ENCODE peak calls at places on chromosomes 5 and 9, in six cellular contexts. C is heart right ventricle; I is GM23338; G is neural progenitor cell; X is CD8-positive, alpha-beta T cell; U is Panc1. Z is an unnamed sample.

GRCh38 chr5:27412379-27412778 is 374.0 kb upstream of the CDH9 start:
- DNase-seq in G (no peak), C (no peak), X (no peak), U (no peak), I (no peak), Z (no peak)

GRCh38 chr5:67149933-67150523 is 46.6 kb downstream of the CD180 start:
- DNase-seq in C (no peak), X (no peak), I (peak; percentile 27), G (no peak), U (no peak), Z (no peak)

GRCh38 chr9:113590991-113591898 is 127.7 kb downstream of the RGS3 start:
- DNase-seq in X (no peak), G (peak; percentile 89), I (peak; percentile 92), U (no peak), C (peak; percentile 85), Z (peak; percentile 89)

GRCh38 chr9:120402741-120403542 is 177.0 kb downstream of the CDK5RAP2 start:
- DNase-seq in U (peak; percentile 13), I (no peak), G (no peak), X (no peak), C (no peak), Z (no peak)

GRCh38 chr5:142725231-142726187 is 39.6 kb upstream of the FGF1 start:
- DNase-seq in G (no peak), U (no peak), I (no peak), C (no peak), X (no peak), Z (no peak)

GRCh38 chr5:122077451-122078115 is 476 bp downstream of the LOX start:
- DNase-seq in U (no peak), I (peak; percentile 70), G (peak; percentile 64), C (peak; percentile 18), X (no peak), Z (no peak)

GRCh38 chr9:12464910-12465512 is 228.2 kb upstream of the TYRP1 start:
- DNase-seq in G (peak; percentile 59), U (no peak), I (peak; percentile 71), X (no peak), C (no peak), Z (no peak)

GRCh38 chr9:120361531-120361930 is 218.4 kb downstream of the CDK5RAP2 start:
- DNase-seq in X (no peak), I (no peak), G (no peak), U (no peak), C (no peak), Z (no peak)

GRCh38 chr5:108930107-108930506 is 182.4 kb downstream of the FER start:
- DNase-seq in G (no peak), X (no peak), I (no peak), U (no peak), C (no peak), Z (no peak)

GRCh38 chr9:129145841-129146292 is 32.2 kb downstream of the IER5L start:
- DNase-seq in U (no peak), I (peak; percentile 84), X (no peak), C (peak; percentile 63), G (peak; percentile 70), Z (no peak)

GRCh38 chr5:148788636-148789035 is 37.8 kb upstream of the ADRB2 start:
- DNase-seq in C (no peak), X (no peak), I (no peak), G (no peak), U (no peak), Z (no peak)

GRCh38 chr9:35510745-35511428 is 21.0 kb downstream of the RUSC2 start:
- DNase-seq in I (no peak), U (no peak), X (no peak), C (peak; percentile 81), G (no peak), Z (peak; percentile 84)

GRCh38 chr9:36189978-36190377 is 743 bp upstream of the CLTA start:
- DNase-seq in C (no peak), I (peak; percentile 53), X (no peak), G (peak; percentile 40), U (no peak), Z (no peak)

GRCh38 chr5:157506981-157507780 is 47.2 kb downstream of the NIPAL4 start:
- DNase-seq in C (peak; percentile 30), I (no peak), X (no peak), G (no peak), U (no peak), Z (peak; percentile 64)

GRCh38 chr9:130199605-130200004 is 27.4 kb downstream of the NCS1 start:
- DNase-seq in U (no peak), X (no peak), G (no peak), I (no peak), C (no peak), Z (no peak)

GRCh38 chr5:55668356-55668755 is 43.8 kb downstream of the SLC38A9 start:
- DNase-seq in X (no peak), G (no peak), U (no peak), I (no peak), C (no peak), Z (no peak)

GRCh38 chr9:113541019-113541900 is 77.7 kb downstream of the RGS3 start:
- DNase-seq in G (peak; percentile 87), X (no peak), C (no peak), U (no peak), I (peak; percentile 80), Z (peak; percentile 19)

GRCh38 chr9:73079326-73079725 is 72.3 kb upstream of the ANXA1 start:
- DNase-seq in C (no peak), X (no peak), U (no peak), G (no peak), I (peak; percentile 49), Z (no peak)

GRCh38 chr9:70112981-70113380 is 69.3 kb downstream of the MAMDC2 start:
- DNase-seq in C (no peak), G (no peak), U (no peak), I (no peak), X (no peak), Z (no peak)

GRCh38 chr5:95759005-95759404 is 27.9 kb downstream of the RHOBTB3 start:
- DNase-seq in X (no peak), C (no peak), I (no peak), G (no peak), U (no peak), Z (no peak)

GRCh38 chr9:114910541-114910940 is 19.9 kb downstream of the TNFSF8 start:
- DNase-seq in I (no peak), G (no peak), C (no peak), U (no peak), X (no peak), Z (no peak)

GRCh38 chr5:80181618-80182211 is 74.1 kb downstream of the SERINC5 start:
- DNase-seq in U (no peak), I (no peak), G (no peak), X (no peak), C (no peak), Z (no peak)

GRCh38 chr9:87675466-87675865 is 50.5 kb upstream of the CTSL start:
- DNase-seq in X (no peak), C (no peak), U (no peak), I (no peak), G (no peak), Z (no peak)

GRCh38 chr5:173721259-173722232 is 105.1 kb upstream of the BOD1 start:
- DNase-seq in G (no peak), U (no peak), X (no peak), C (no peak), I (no peak), Z (no peak)
- TF ChIP-seq CTCF in G (peak; percentile 35), U (no peak), X (no peak), C (no peak), I (peak; percentile 38), Z (no peak)

DNA sequence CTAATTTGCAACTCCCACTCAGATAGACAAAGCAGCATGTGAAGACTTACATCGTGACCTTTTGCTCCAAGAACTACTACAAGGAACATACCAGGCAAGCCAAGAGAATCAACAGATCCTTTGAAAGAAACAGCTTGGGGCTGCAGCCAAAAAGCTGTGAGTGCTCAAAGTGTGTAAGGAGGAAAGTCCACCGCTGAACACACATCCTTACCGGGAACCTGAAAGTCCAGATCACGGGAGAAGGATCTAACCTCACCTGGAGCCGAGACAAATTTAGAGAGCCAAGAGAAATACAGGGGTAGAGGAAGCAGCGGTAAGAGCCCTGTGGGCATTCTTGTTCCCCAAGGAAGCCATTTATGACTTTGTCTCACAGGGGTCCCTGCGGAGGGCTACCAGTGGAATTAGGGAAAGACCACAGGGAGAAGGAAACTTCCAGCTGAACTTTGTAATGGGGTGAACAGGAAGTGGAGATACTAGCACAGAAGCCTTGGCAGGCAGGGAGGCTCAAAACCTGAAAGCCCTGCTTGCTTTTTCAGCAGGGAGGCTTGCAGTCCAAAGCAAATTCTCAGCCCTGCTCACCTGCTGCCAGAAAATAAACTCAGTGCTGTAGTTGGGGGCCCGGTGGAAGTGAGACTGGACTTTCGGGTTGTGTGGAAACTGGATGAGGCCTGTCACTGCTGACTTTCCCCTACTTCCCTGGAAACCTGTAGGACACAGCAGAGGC is 350.2 kb downstream of the DTWD2 start:
- DNase-seq in C (no peak), I (no peak), U (no peak), G (no peak), X (no peak), Z (no peak)
- H3K36me3 ChIP-seq in C (no peaks in the 10 kb centered on the region), I (no peaks in the 10 kb centered on the region), U (no peaks in the 10 kb centered on the region), G (no peaks in the 10 kb centered on the region), X (no peaks in the 10 kb centered on the region), Z (no peaks in the 10 kb centered on the region)

DNA sequence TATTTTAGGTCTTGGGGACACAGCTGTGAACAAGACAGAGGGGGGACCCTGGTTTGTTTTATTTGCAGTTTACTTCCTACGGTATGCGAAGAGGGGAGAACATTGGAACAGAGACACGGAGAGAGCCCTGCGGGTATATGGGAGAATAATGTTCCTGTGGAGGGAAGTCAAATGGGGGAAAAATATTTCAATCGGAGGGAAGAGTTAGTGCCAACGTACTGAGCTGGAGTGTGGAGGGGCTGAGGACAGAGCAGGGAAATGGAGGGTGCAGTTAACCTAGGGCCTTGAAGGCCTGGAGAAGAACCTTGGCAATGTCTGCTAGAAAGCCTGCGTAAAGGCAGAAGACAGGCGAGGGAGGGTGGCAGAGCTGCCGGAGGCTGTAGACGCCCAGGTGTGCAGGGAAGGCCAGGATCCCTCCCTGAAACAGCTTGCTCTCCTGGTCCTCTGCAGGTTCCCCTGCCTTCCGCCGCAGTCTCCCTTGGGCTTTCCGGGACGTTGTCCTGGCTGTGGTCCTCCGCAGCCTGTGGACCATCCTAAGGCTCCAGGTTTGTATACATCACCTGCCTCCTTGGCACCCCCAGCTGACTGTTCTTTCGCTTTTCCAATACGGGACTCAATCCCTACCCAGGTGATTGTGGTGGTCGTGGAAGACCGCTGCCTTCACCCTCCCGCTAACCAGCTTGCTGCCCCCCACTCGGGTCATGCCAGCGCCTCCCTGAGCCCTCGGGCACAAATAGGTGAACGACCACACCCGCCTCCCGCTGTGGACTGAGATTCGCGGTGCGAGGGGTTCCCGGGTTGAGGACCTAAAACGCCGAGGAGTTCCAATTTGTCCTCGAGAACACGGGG is 1.9 kb upstream of the RACK1 start:
- DNase-seq in I (no peak), X (no peak), C (no peak), G (peak; percentile 20), U (no peak), Z (no peak)
- H3K4me1 ChIP-seq in I (peaks cover 44% of the 10 kb centered on the region), X (peaks cover 46% of the 10 kb centered on the region), C (peaks cover 23% of the 10 kb centered on the region), G (peaks cover 22% of the 10 kb centered on the region), U (peaks cover 43% of the 10 kb centered on the region), Z (peaks cover 73% of the 10 kb centered on the region)

DNA sequence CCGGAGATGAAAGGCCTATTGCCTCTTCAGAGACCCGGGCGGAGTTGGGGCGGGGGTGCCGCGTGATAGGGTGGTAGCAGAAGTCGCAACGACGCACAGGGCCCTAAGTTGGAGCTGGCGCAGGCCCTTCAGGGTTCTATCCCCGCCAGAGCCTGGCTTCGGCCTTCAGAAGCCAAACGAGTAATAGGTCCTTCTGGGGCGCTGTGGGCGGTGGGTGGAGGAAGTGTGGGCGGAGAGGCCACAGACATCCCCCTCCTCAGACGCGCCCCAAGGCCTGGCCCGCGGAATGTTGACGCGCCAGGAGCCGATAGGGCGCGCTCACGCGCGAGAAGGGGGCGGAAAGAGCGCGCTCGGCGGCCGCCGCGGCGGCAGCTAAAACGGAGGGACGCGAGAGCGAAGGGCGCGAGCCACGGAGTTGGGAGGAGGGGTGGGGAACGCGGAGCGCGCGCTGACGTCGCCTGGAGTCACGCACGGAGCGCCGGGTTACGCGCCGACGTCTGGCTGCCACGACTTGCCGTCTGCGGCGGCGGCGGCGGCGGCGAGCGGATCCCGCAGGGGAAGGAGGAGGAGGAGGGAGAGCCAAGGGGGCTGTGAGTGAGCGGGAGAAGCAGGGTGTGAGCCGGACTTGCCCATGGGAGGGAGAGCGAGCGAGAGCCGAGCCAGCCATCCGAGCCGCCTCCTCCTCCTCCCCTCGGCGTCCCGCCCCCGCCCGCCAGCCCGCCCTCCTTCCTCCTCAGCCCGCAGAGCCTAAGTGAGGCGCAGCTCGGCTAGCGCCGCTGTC is 6.4 kb upstream of the PURA start:
- DNase-seq in I (peak; percentile 90), X (peak; percentile 88), C (peak; percentile 95), G (peak; percentile 92), U (no peak), Z (peak; percentile 95)
- TF ChIP-seq CTCF in I (no peak), X (no peak), C (peak; percentile 2), G (peak; percentile 16), U (peak; percentile 27), Z (peak; percentile 25)

Z was measured in tibial artery.